ENCODE peak calls at places on chromosomes 5 and 9, in ten cellular contexts. N is cardiac muscle cell, D is ovary, J is GM06990, G is PC-3, K is nephron progenitor cell, R is upper lobe of right lung, S is mammary epithelial cell, T is endothelial cell, I is AG04449. L is an unnamed sample.

GRCh38 chr5:1541662-1542008 is 17.9 kb upstream of the LPCAT1 start:
- DNase-seq in S (no peak), N (no peak), R (no peak), G (no peak), T (no peak), I (no peak), J (no peak), D (no peak), K (no peak), L (no peak)

GRCh38 chr5:172885594-172886340 is 51.7 kb downstream of the ERGIC1 start:
- DNase-seq in J (no peak), R (peak), T (no peak), K (no peak), N (no peak), G (no peak), I (no peak), D (no peak), S (no peak), L (no peak)

GRCh38 chr5:1536298-1537165 is 12.8 kb upstream of the LPCAT1 start:
- DNase-seq in S (no peak), K (no peak), I (no peak), J (peak), N (no peak), G (no peak), D (peak), R (peak), T (no peak), L (peak)

GRCh38 chr5:21024966-21025365 is 1037.0 kb upstream of the CDH18 start:
- DNase-seq in K (no peak), N (no peak), S (no peak), D (no peak), R (no peak), I (no peak), G (no peak), J (no peak), T (no peak), L (no peak)

GRCh38 chr9:130117816-130118632 is 54.2 kb upstream of the NCS1 start:
- DNase-seq in R (no peak), K (no peak), J (no peak), G (peak), D (no peak), N (no peak), T (no peak), I (no peak), S (peak), L (no peak)

GRCh38 chr9:129480227-129480626 is 140.7 kb downstream of the C9orf50 start:
- DNase-seq in T (no peak), G (no peak), R (no peak), K (no peak), N (no peak), J (no peak), I (no peak), S (no peak), D (no peak), L (no peak)

GRCh38 chr5:100623719-100624118 is 88.5 kb downstream of the FAM174A start:
- DNase-seq in D (no peak), R (no peak), T (no peak), S (peak), G (peak), K (no peak), J (no peak), N (no peak), I (no peak), L (peak)

GRCh38 chr5:158807-159447 is 32.4 kb upstream of the LRRC14B start:
- DNase-seq in I (no peak), G (no peak), D (no peak), K (no peak), T (no peak), J (no peak), N (no peak), S (no peak), R (no peak), L (no peak)

GRCh38 chr5:9930156-9930555 is 300.0 kb upstream of the TAS2R1 start:
- DNase-seq in R (no peak), S (no peak), D (no peak), J (no peak), G (no peak), I (no peak), N (no peak), K (no peak), T (no peak), L (no peak)

GRCh38 chr5:141617128-141617527 is 1.7 kb downstream of the DIAPH1 start:
- DNase-seq in T (no peak), R (no peak), J (no peak), G (no peak), I (no peak), D (no peak), S (no peak), K (no peak), N (no peak), L (no peak)

GRCh38 chr9:73441890-73442818 is 290.5 kb downstream of the ANXA1 start:
- DNase-seq in D (no peak), I (no peak), S (peak), K (no peak), J (no peak), R (no peak), G (no peak), T (no peak), N (no peak), L (no peak)

GRCh38 chr5:86679529-86679928 is 61.8 kb downstream of the COX7C start:
- DNase-seq in S (peak), J (no peak), G (peak), R (no peak), T (no peak), N (peak), K (peak), D (no peak), I (peak), L (peak)

GRCh38 chr5:122093861-122094650 is 16.0 kb upstream of the LOX start:
- DNase-seq in J (no peak), S (no peak), N (no peak), I (no peak), T (no peak), R (no peak), D (no peak), G (no peak), K (no peak), L (no peak)

GRCh38 chr5:139746691-139747582 is 48.7 kb upstream of the PSD2 start:
- DNase-seq in K (peak), T (no peak), R (no peak), J (peak), N (no peak), D (no peak), S (no peak), I (no peak), G (no peak), L (peak)

GRCh38 chr5:177600458-177601018 is 606 bp downstream of the B4GALT7 start:
- DNase-seq in N (no peak), R (peak), J (no peak), T (no peak), I (no peak), D (no peak), S (peak), G (peak), K (no peak), L (no peak)

GRCh38 chr9:121897140-121897539 is 196.0 kb downstream of the TTLL11 start:
- DNase-seq in I (no peak), S (no peak), G (no peak), N (no peak), K (no peak), R (no peak), J (no peak), D (no peak), T (no peak), L (no peak)

GRCh38 chr5:69484891-69485290 is 7.7 kb upstream of the OCLN start:
- DNase-seq in N (no peak), S (no peak), I (peak), T (no peak), G (no peak), K (no peak), D (no peak), J (no peak), R (no peak), L (no peak)

GRCh38 chr5:144698454-144698853 is 527.8 kb downstream of the KCTD16 start:
- DNase-seq in R (no peak), I (peak), G (peak), J (no peak), S (no peak), D (no peak), T (no peak), N (no peak), K (no peak), L (no peak)

GRCh38 chr5:607541-608285 is 4.4 kb upstream of the CEP72 start:
- DNase-seq in N (no peak), K (no peak), S (no peak), J (peak), I (no peak), G (no peak), D (no peak), T (no peak), R (peak), L (peak)

GRCh38 chr5:132549586-132549985 is 6.3 kb upstream of the IL5 start:
- DNase-seq in I (no peak), D (no peak), N (no peak), J (no peak), G (no peak), S (no peak), T (no peak), R (no peak), K (no peak), L (no peak)

GRCh38 chr5:109141499-109142200 is 268.1 kb downstream of the PJA2 start:
- DNase-seq in I (no peak), T (no peak), D (no peak), G (no peak), K (no peak), S (no peak), N (no peak), J (no peak), R (no peak), L (no peak)

GRCh38 chr9:108671794-108672193 is 184.0 kb downstream of the ACTL7B start:
- DNase-seq in N (no peak), I (peak), R (no peak), K (no peak), D (no peak), S (peak), J (no peak), T (no peak), G (peak), L (no peak)

GRCh38 chr9:81596671-81597426 is 92.5 kb downstream of the TLE1 start:
- DNase-seq in K (no peak), N (peak), G (no peak), R (no peak), S (no peak), I (no peak), T (no peak), J (no peak), D (no peak), L (no peak)

GRCh38 chr9:114031948-114032688 is 46.0 kb downstream of the AMBP start:
- DNase-seq in K (no peak), R (no peak), S (no peak), G (no peak), D (no peak), I (no peak), N (no peak), T (no peak), J (no peak), L (no peak)

GRCh38 chr9:118652258-118652657 is 717.0 kb downstream of the BRINP1 start:
- DNase-seq in D (no peak), J (no peak), S (peak), R (no peak), K (no peak), G (no peak), T (no peak), N (no peak), I (no peak), L (no peak)

GRCh38 chr9:4366649-4367330 is 66.9 kb upstream of the GLIS3 start:
- DNase-seq in I (no peak), S (peak), D (no peak), K (peak), R (no peak), G (peak), J (no peak), T (peak), N (peak), L (peak)

GRCh38 chr9:14321517-14322125 is 7.7 kb upstream of the NFIB start:
- DNase-seq in N (no peak), S (no peak), K (no peak), I (no peak), J (no peak), G (no peak), T (no peak), R (no peak), D (no peak), L (no peak)

GRCh38 chr5:172044631-172045314 is 38.3 kb upstream of the FBXW11 start:
- DNase-seq in K (no peak), N (no peak), T (no peak), J (no peak), G (no peak), S (no peak), I (no peak), R (no peak), D (no peak), L (no peak)

GRCh38 chr5:176817864-176818377 is 7.6 kb downstream of the UNC5A start:
- DNase-seq in D (no peak), K (peak), T (peak), J (no peak), S (no peak), G (peak), N (peak), R (no peak), I (no peak), L (peak)

GRCh38 chr5:133376986-133377385 is 235.4 kb downstream of the FSTL4 start:
- DNase-seq in K (no peak), S (no peak), J (no peak), N (no peak), T (no peak), R (no peak), I (no peak), D (no peak), G (no peak), L (no peak)

GRCh38 chr9:126620478-126620877 is 6.8 kb downstream of the LMX1B start:
- DNase-seq in R (no peak), K (no peak), D (no peak), S (no peak), T (no peak), I (no peak), J (no peak), N (no peak), G (no peak), L (no peak)

GRCh38 chr9:89743576-89744254 is 138.9 kb downstream of the GADD45G start:
- DNase-seq in J (peak), S (no peak), G (no peak), D (no peak), K (no peak), R (no peak), I (no peak), N (no peak), T (no peak), L (peak)

GRCh38 chr9:134590240-134591081 is 51.1 kb upstream of the COL5A1 start:
- DNase-seq in R (no peak), T (no peak), G (no peak), J (no peak), S (no peak), N (no peak), D (no peak), I (no peak), K (no peak), L (no peak)

GRCh38 chr9:134589748-134590147 is 51.9 kb upstream of the COL5A1 start:
- DNase-seq in T (no peak), R (no peak), G (no peak), D (no peak), I (no peak), K (no peak), S (no peak), N (no peak), J (no peak), L (no peak)

GRCh38 chr9:134585021-134585561 is 56.5 kb upstream of the COL5A1 start:
- DNase-seq in I (no peak), J (no peak), K (no peak), R (peak), N (no peak), T (no peak), S (no peak), D (no peak), G (no peak), L (no peak)

GRCh38 chr9:134591082-134591571 is 50.5 kb upstream of the COL5A1 start:
- DNase-seq in S (no peak), G (no peak), D (no peak), R (no peak), T (no peak), N (no peak), I (no peak), K (no peak), J (no peak), L (no peak)

GRCh38 chr9:134585746-134586706 is 55.6 kb upstream of the COL5A1 start:
- DNase-seq in G (peak), J (no peak), T (no peak), D (no peak), N (no peak), S (peak), I (no peak), R (peak), K (no peak), L (no peak)
- TF ChIP-seq CTCF in G (peak), J (no peak), T (no peak), D (no peak), N (peak), S (no peak), I (peak), R (no peak), K (no peak), L (no peak)

DNA sequence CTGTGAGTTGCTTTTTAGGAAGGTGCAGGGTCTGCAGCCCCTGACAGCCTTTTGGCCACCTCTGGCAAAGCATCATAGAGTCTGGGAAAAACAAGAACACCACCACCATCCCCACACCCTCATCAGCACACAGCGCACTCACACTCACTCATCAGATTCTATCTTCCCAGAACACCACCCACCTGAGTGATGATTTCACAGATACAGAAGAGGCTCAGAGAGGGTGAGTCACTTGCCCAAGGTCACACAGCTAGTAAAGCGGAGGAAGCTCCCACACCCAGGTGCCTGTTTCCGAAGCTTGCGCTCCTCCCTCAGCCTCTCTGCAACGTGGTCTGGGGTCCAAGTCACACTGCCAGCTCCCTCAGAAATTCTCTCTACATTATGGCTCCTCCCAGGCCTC is 41.8 kb upstream of the HRH2 start:
- DNase-seq in J (no peak), G (no peak), T (no peak), N (no peak), D (no peak), I (no peak), K (no peak), S (no peak), R (no peak), L (no peak)
- TF ChIP-seq CTCF in J (no peak), G (no peak), T (no peak), N (no peak), D (no peak), I (no peak), K (no peak), S (no peak), R (no peak), L (no peak)

DNA sequence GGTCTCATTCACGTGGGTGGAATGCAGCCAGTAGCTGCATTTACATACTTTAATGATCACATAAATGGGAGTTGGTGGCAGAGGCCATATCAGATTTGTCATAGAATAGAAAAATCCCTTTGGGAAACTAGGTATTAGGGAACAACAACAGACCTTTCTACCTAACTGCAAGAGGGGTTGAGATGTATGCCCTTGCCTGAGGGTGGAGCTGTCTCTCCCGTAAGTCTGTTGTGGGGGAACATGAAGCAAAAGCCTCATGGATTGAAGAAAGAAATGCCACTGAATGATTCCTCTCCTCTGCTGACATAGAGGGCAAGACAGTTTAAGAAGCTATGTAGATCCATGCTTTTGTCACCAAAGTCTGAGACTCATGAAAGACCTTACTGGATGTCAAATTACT is 461.3 kb downstream of the SPOCK1 start:
- DNase-seq in S (no peak), T (no peak), D (no peak), J (no peak), K (no peak), N (no peak), G (no peak), I (no peak), R (no peak), L (no peak)
- TF ChIP-seq CTCF in S (no peak), T (no peak), D (no peak), J (no peak), K (no peak), N (no peak), G (no peak), I (no peak), R (no peak), L (no peak)

GRCh38 chr5:71454913-71455312 is 538 bp upstream of the BDP1 start:
- DNase-seq in S (no peak), N (no peak), R (no peak), J (no peak), G (no peak), I (no peak), K (no peak), T (no peak), D (peak), L (no peak)

GRCh38 chr5:71452876-71453275 is 2.6 kb upstream of the BDP1 start:
- DNase-seq in G (peak), S (no peak), N (no peak), T (no peak), D (no peak), J (no peak), I (no peak), R (no peak), K (no peak), L (no peak)

GRCh38 chr5:71457106-71457505 is 1.7 kb downstream of the BDP1 start:
- DNase-seq in I (no peak), T (no peak), S (no peak), J (no peak), N (no peak), G (no peak), R (no peak), K (no peak), D (no peak), L (no peak)

GRCh38 chr5:71456362-71456743 is 902 bp downstream of the BDP1 start:
- DNase-seq in N (no peak), S (no peak), J (no peak), R (no peak), K (no peak), G (peak), I (no peak), T (no peak), D (no peak), L (no peak)

DNA sequence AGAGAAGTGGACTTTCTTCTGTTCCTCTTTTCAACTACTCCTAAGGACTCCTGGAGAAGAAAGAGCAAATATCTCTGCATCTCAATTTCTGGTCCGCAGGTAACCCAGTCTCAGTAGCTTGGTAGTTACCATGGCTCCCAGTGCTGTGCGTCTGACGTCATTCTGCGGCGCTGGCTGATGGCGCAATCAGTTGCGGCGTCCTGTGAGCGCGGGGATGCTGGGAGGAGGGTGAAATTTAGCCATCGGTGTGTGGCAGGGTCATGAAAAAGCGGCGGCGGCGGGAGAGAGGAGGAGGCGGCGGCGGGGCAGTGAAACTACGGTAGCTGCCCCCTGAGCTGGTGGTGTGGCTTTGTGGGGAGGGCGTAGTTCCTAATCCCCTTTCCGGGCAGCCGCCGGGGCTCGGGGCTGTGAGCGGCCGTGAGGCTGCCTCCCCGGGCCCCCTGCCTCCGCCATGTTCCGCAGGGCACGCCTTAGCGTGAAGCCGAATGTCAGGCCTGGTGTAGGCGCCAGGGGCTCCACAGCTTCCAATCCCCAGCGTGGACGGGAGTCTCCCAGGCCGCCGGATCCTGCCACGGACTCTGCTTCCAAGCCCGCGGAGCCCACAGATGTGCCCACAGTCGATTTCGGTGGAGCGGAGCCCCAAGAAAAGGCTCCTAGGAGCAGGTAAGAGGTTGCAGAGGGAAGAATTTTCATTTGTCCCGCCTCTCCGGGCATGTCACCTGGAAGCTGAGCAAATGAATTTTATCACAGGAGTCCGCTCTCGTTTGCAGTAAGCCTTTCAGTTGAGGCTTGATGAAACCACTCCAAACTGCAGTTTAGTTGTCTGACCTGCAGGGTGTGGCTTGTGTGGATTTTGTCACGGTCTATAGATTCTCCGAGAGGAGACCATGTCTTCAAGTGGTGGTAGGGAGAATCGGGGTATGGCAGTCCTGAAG is at the start of gene BDP1:
- DNase-seq in K (peak), R (peak), N (peak), S (peak), G (peak), I (peak), J (peak), T (peak), D (peak), L (peak)
- TF ChIP-seq CTCF in K (no peak), R (peak), N (peak), S (peak), G (peak), I (peak), J (peak), T (peak), D (no peak), L (no peak)